ENCODE peak calls at places on chromosomes 5 and 9, in four cellular contexts. P is GM12878, B is K562, T is IMR-90. I is an unnamed sample.

GRCh38 chr9:71767421-71768321 is 642 bp downstream of the CEMIP2 start:
- DNase-seq in P (no peak), B (peak), T (peak), I (no peak)

GRCh38 chr5:122844136-122844915 is 1.1 kb upstream of the SNX24 start:
- DNase-seq in B (peak), P (no peak), T (no peak), I (no peak)

GRCh38 chr5:78009937-78010527 is 233.9 kb upstream of the TBCA start:
- DNase-seq in B (no peak), P (no peak), T (peak), I (no peak)

GRCh38 chr5:137735531-137736284 is at the start of gene KLHL3:
- DNase-seq in B (no peak), P (no peak), T (peak), I (peak)

GRCh38 chr5:56910123-56910951 is 941 bp downstream of the SETD9 start:
- DNase-seq in P (no peak), B (peak), T (no peak), I (peak)

GRCh38 chr5:59799668-59800374 is 93.7 kb downstream of the PDE4D start:
- DNase-seq in B (peak), T (peak), P (peak), I (peak)

GRCh38 chr5:61200582-61201155 is 38.4 kb upstream of the SMIM15 start:
- DNase-seq in B (no peak), T (peak), P (peak), I (no peak)

GRCh38 chr5:95261369-95262175 is 23.3 kb downstream of the MCTP1 start:
- DNase-seq in T (peak), B (peak), P (no peak), I (peak)

GRCh38 chr9:7387844-7388243 is 411.7 kb downstream of the DMAC1 start:
- DNase-seq in P (no peak), B (no peak), T (no peak), I (no peak)

GRCh38 chr9:83701769-83702168 is 6.0 kb downstream of the UBQLN1 start:
- DNase-seq in T (peak), P (no peak), B (no peak), I (no peak)

GRCh38 chr9:98579700-98580099 is 129.0 kb downstream of the GABBR2 start:
- DNase-seq in T (no peak), P (no peak), B (no peak), I (no peak)

GRCh38 chr9:124482431-124483031 is 24.7 kb downstream of the NR5A1 start:
- DNase-seq in P (no peak), B (peak), T (no peak), I (peak)

GRCh38 chr5:136408996-136409395 is 43.7 kb upstream of the TRPC7 start:
- DNase-seq in B (no peak), P (no peak), T (no peak), I (no peak)

GRCh38 chr9:85599540-85600140 is 142.1 kb downstream of the AGTPBP1 start:
- DNase-seq in P (no peak), B (no peak), T (peak), I (no peak)

GRCh38 chr5:145495741-145496140 is 339.4 kb downstream of the PRELID2 start:
- DNase-seq in B (no peak), P (no peak), T (peak), I (no peak)

GRCh38 chr5:173689713-173690360 is 73.4 kb upstream of the BOD1 start:
- DNase-seq in T (no peak), B (no peak), P (no peak), I (no peak)

GRCh38 chr5:95936812-95937397 is 24.7 kb downstream of the ELL2 start:
- DNase-seq in P (no peak), B (no peak), T (no peak), I (no peak)

GRCh38 chr9:8750639-8751041 is 951.1 kb upstream of the DMAC1 start:
- DNase-seq in T (no peak), B (no peak), P (no peak), I (no peak)

GRCh38 chr9:108552459-108553040 is 303.2 kb downstream of the ACTL7B start:
- DNase-seq in B (peak), T (peak), P (no peak), I (no peak)

GRCh38 chr5:81183811-81184748 is 49.0 kb upstream of the CKMT2 start:
- DNase-seq in P (no peak), B (no peak), T (no peak), I (peak)

GRCh38 chr9:108761530-108762347 is 94.0 kb downstream of the ACTL7B start:
- DNase-seq in B (peak), P (no peak), T (peak), I (peak)

GRCh38 chr9:125541840-125542243 is 165.2 kb downstream of the MAPKAP1 start:
- DNase-seq in P (no peak), B (no peak), T (no peak), I (no peak)

GRCh38 chr5:78647411-78647818 is 1.2 kb downstream of the LHFPL2 start:
- DNase-seq in B (no peak), T (peak), P (no peak), I (no peak)

GRCh38 chr9:136945333-136946227 is 537 bp downstream of the C8G start:
- DNase-seq in B (no peak), P (no peak), T (no peak), I (no peak)

GRCh38 chr5:133760532-133760931 is 148.2 kb upstream of the FSTL4 start:
- DNase-seq in P (no peak), T (no peak), B (no peak), I (no peak)

GRCh38 chr5:72955143-72955767 is 586 bp upstream of the FCHO2 start:
- DNase-seq in T (no peak), B (peak), P (no peak), I (peak)

GRCh38 chr9:121537283-121537682 is 37.6 kb upstream of the GGTA1 start:
- DNase-seq in T (no peak), B (no peak), P (no peak), I (no peak)

GRCh38 chr5:53820119-53820801 is 259.8 kb downstream of the NDUFS4 start:
- DNase-seq in T (no peak), P (peak), B (no peak), I (no peak)

GRCh38 chr5:72452515-72453259 is 54.5 kb downstream of the ZNF366 start:
- DNase-seq in T (peak), B (no peak), P (no peak), I (no peak)

GRCh38 chr5:75053286-75054109 is 1.1 kb upstream of the GCNT4 start:
- DNase-seq in P (no peak), B (peak), T (peak), I (peak)
- TF ChIP-seq BHLHE40 in P (no peak), B (no peak), T (no peak), I (no peak)

DNA sequence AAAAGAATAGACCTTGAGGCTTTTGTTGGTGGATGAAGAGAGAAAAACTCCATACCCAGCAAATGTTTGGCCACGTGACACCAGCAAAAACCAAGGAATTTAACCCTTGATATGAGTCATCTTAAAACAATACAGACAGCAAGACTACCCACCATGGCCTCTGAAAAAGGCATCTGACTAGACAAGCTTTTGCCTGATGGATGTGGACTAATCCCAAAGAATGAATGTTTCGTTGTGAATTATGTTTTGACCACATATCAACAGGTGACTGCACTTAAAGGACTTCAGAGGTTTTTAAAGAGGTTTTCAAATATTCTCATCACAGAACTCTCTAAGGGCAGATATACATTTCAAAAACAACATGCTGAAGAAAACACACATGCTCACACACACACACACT is 33.0 kb upstream of the SLC1A3 start:
- DNase-seq in P (no peak), T (peak), B (no peak), I (no peak)
- TF ChIP-seq BHLHE40 in P (no peak), T (no peak), B (no peak), I (no peak)

GRCh38 chr5:6328173-6328572 is 50.2 kb downstream of the MED10 start:
- DNase-seq in P (no peak), B (peak), T (peak), I (peak)
- TF ChIP-seq BHLHE40 in P (no peak), B (no peak), T (no peak), I (no peak)

GRCh38 chr5:130425405-130425804 is 521.1 kb downstream of the CHSY3 start:
- DNase-seq in B (no peak), P (no peak), T (no peak), I (no peak)
- TF ChIP-seq BHLHE40 in B (no peak), P (no peak), T (no peak), I (no peak)

GRCh38 chr5:58021476-58021875 is 438.4 kb downstream of the PLK2 start:
- DNase-seq in B (no peak), P (no peak), T (no peak), I (no peak)
- TF ChIP-seq BHLHE40 in B (no peak), P (no peak), T (no peak), I (no peak)

GRCh38 chr9:129170229-129170628 is 7.8 kb downstream of the IER5L start:
- DNase-seq in B (peak), T (peak), P (no peak), I (no peak)
- TF ChIP-seq BHLHE40 in B (no peak), T (no peak), P (no peak), I (no peak)